ENCODE peak calls at places on chromosomes 16 and 17, in seven cellular contexts. C is prostate gland, Y is GM12878, J is HCT116, K is esophagus muscularis mucosa, L is stomach, W is Panc1. T is an unnamed sample.

GRCh38 chr17:17445925-17446665 is 30.7 kb upstream of the MED9 start:
- DNase-seq in C (peak), Y (no peak), J (peak), K (no peak), L (peak), W (peak), T (no peak)

GRCh38 chr16:67563708-67564468 is 1.6 kb downstream of the CTCF start:
- DNase-seq in C (peak), Y (no peak), J (no peak), K (no peak), L (peak), W (no peak), T (no peak)

GRCh38 chr16:12097523-12098428 is 121.2 kb downstream of the SNX29 start:
- DNase-seq in C (peak), Y (no peak), J (no peak), K (no peak), L (no peak), W (no peak), T (no peak)

GRCh38 chr16:87725596-87726235 is 40.1 kb downstream of the KLHDC4 start:
- DNase-seq in C (no peak), Y (no peak), J (no peak), K (no peak), L (no peak), W (no peak), T (no peak)

GRCh38 chr17:30913955-30914354 is 7.8 kb upstream of the ADAP2 start:
- DNase-seq in C (no peak), Y (no peak), J (no peak), K (no peak), L (no peak), W (no peak), T (no peak)

GRCh38 chr16:67456383-67457140 is 24.4 kb downstream of the ATP6V0D1 start:
- DNase-seq in C (peak), Y (no peak), J (no peak), K (no peak), L (peak), W (no peak), T (no peak)

GRCh38 chr17:44155488-44155887 is 13.8 kb downstream of the HROB start:
- DNase-seq in C (no peak), Y (no peak), J (no peak), K (no peak), L (no peak), W (no peak), T (no peak)

GRCh38 chr17:4502466-4503154 is 3.9 kb downstream of the SPNS2 start:
- DNase-seq in C (no peak), Y (no peak), J (no peak), K (no peak), L (no peak), W (no peak), T (no peak)

GRCh38 chr16:77271532-77272426 is 72.6 kb downstream of the SYCE1L start:
- DNase-seq in C (no peak), Y (no peak), J (no peak), K (no peak), L (no peak), W (no peak), T (no peak)

GRCh38 chr16:75248142-75248535 is 3.3 kb downstream of the BCAR1 start:
- DNase-seq in C (no peak), Y (no peak), J (no peak), K (no peak), L (peak), W (no peak), T (no peak)

GRCh38 chr17:34584805-34585416 is 5.5 kb downstream of the TMEM132E start:
- DNase-seq in C (no peak), Y (no peak), J (no peak), K (no peak), L (no peak), W (no peak), T (no peak)

GRCh38 chr17:67244621-67245072 is 349 bp downstream of the HELZ start:
- DNase-seq in C (peak), Y (no peak), J (no peak), K (no peak), L (no peak), W (no peak), T (no peak)

GRCh38 chr17:79473111-79473835 is 137.6 kb downstream of the RBFOX3 start:
- DNase-seq in C (no peak), Y (no peak), J (no peak), K (no peak), L (no peak), W (no peak), T (no peak)

GRCh38 chr16:19179890-19180490 is 11.9 kb downstream of the SYT17 start:
- DNase-seq in C (peak), Y (no peak), J (peak), K (no peak), L (peak), W (peak), T (no peak)

GRCh38 chr16:71894229-71894920 is 956 bp upstream of the IST1 start:
- DNase-seq in C (peak), Y (no peak), J (peak), K (no peak), L (peak), W (no peak), T (peak)

GRCh38 chr17:30920683-30921543 is 832 bp upstream of the ADAP2 start:
- DNase-seq in C (no peak), Y (no peak), J (no peak), K (no peak), L (no peak), W (no peak), T (no peak)

GRCh38 chr16:31094424-31095120 is at the start of gene VKORC1:
- DNase-seq in C (peak), Y (peak), J (peak), K (peak), L (peak), W (peak), T (peak)

GRCh38 chr17:50184057-50184456 is 17.4 kb downstream of the COL1A1 start:
- DNase-seq in C (no peak), Y (no peak), J (no peak), K (no peak), L (no peak), W (no peak), T (no peak)

GRCh38 chr17:45261577-45262515 is at the start of gene SPATA32:
- DNase-seq in C (peak), Y (no peak), J (no peak), K (no peak), L (peak), W (no peak), T (no peak)

GRCh38 chr17:4188076-4188475 is 45.1 kb downstream of the CYB5D2 start:
- DNase-seq in C (no peak), Y (no peak), J (no peak), K (no peak), L (no peak), W (no peak), T (no peak)

GRCh38 chr17:38702900-38703741 is 2.0 kb upstream of the MLLT6 start:
- DNase-seq in C (peak), Y (no peak), J (no peak), K (no peak), L (peak), W (no peak), T (no peak)

GRCh38 chr16:66427036-66427446 is at the start of gene BEAN1:
- DNase-seq in C (no peak), Y (no peak), J (no peak), K (no peak), L (no peak), W (no peak), T (no peak)

GRCh38 chr17:6244796-6245195 is 174.6 kb downstream of the WSCD1 start:
- DNase-seq in C (no peak), Y (no peak), J (no peak), K (peak), L (no peak), W (no peak), T (no peak)

GRCh38 chr16:24610421-24610765 is 71.0 kb downstream of the RBBP6 start:
- DNase-seq in C (no peak), Y (no peak), J (no peak), K (no peak), L (no peak), W (no peak), T (no peak)

GRCh38 chr17:79985951-79986391 is 49.7 kb downstream of the TBC1D16 start:
- DNase-seq in C (no peak), Y (no peak), J (no peak), K (no peak), L (no peak), W (no peak), T (no peak)

GRCh38 chr16:73713817-73714495 is 582.7 kb upstream of the PSMD7 start:
- DNase-seq in C (no peak), Y (no peak), J (peak), K (peak), L (no peak), W (no peak), T (no peak)

GRCh38 chr17:17204635-17205231 is 1.4 kb downstream of the PLD6 start:
- DNase-seq in C (no peak), Y (no peak), J (no peak), K (no peak), L (no peak), W (no peak), T (no peak)

GRCh38 chr17:62164712-62165377 is 99.8 kb upstream of the MED13 start:
- DNase-seq in C (no peak), Y (no peak), J (no peak), K (no peak), L (no peak), W (no peak), T (no peak)

GRCh38 chr16:67165121-67166034 is 833 bp downstream of the HSF4 start:
- DNase-seq in C (no peak), Y (no peak), J (no peak), K (no peak), L (no peak), W (no peak), T (no peak)

GRCh38 chr16:21159281-21159951 is 942 bp downstream of the LDAF1 start:
- DNase-seq in C (peak), Y (no peak), J (no peak), K (no peak), L (peak), W (no peak), T (no peak)

GRCh38 chr17:71251936-71252335 is 868.9 kb upstream of the SOX9 start:
- DNase-seq in C (no peak), Y (no peak), J (no peak), K (no peak), L (no peak), W (no peak), T (no peak)

GRCh38 chr16:67857547-67858233 is 10.2 kb upstream of the CENPT start:
- DNase-seq in C (peak), Y (no peak), J (no peak), K (no peak), L (peak), W (peak), T (no peak)

GRCh38 chr17:81018044-81018802 is 16.7 kb upstream of the BAIAP2 start:
- DNase-seq in C (peak), Y (peak), J (no peak), K (no peak), L (no peak), W (no peak), T (no peak)
- TF ChIP-seq POLR2AphosphoS5 in C (peak), Y (peak), J (no peak), K (peak), L (peak), W (no peak), T (peak)

GRCh38 chr16:9105189-9105588 is 13.7 kb downstream of the HAPSTR1 start:
- DNase-seq in C (no peak), Y (no peak), J (no peak), K (no peak), L (no peak), W (no peak), T (no peak)

GRCh38 chr16:9107025-9107970 is 15.9 kb downstream of the HAPSTR1 start:
- DNase-seq in C (no peak), Y (no peak), J (no peak), K (no peak), L (no peak), W (no peak), T (no peak)

GRCh38 chr16:9112166-9112843 is 20.9 kb downstream of the HAPSTR1 start:
- DNase-seq in C (no peak), Y (no peak), J (no peak), K (no peak), L (no peak), W (no peak), T (no peak)

GRCh38 chr16:9112844-9113186 is 21.4 kb downstream of the HAPSTR1 start:
- DNase-seq in C (no peak), Y (no peak), J (no peak), K (no peak), L (no peak), W (no peak), T (no peak)

GRCh38 chr16:9109255-9109654 is 17.8 kb downstream of the HAPSTR1 start:
- DNase-seq in C (no peak), Y (no peak), J (no peak), K (no peak), L (no peak), W (no peak), T (no peak)
- TF ChIP-seq POLR2AphosphoS5 in C (no peak), Y (peak), J (no peak), K (no peak), L (no peak), W (no peak), T (no peak)

GRCh38 chr17:57662644-57663308 is 82.3 kb downstream of the CCDC182 start:
- DNase-seq in C (peak), Y (no peak), J (peak), K (peak), L (peak), W (no peak), T (no peak)
- TF ChIP-seq POLR2AphosphoS5 in C (peak), Y (no peak), J (no peak), K (peak), L (peak), W (no peak), T (peak)

GRCh38 chr17:42759982-42760651 is 910 bp upstream of the RAMP2 start:
- DNase-seq in C (no peak), Y (no peak), J (no peak), K (no peak), L (no peak), W (no peak), T (no peak)
- TF ChIP-seq POLR2AphosphoS5 in C (no peak), Y (no peak), J (no peak), K (no peak), L (no peak), W (no peak), T (no peak)

DNA sequence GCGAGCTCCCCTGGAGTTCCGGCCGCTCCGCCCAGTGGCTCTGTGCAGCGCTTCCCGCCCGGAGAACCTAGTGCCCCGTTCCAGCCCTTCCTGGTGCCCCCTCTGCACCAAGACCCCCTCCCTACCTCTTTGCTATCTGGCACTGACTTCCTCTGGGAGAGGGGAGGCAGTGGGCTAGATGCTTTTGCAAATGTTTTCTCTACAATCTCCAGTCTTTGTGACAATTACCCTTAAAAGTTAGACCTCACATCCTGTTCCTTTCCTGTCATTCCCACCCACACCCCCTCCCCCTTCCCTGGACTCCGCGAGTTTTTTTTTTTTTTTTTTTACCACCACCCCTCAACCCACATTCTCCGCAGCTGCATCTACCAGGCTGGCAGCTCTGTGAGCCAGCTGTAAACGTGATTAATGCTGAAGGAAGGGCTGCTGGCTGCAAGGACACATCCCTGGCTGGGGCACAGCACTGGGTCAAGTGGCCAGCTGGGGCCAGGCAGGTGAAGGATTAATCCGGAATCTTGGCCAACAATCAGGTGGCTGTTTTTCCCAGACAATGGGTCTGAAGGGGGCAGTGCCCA is 101.5 kb downstream of the MGAT5B start:
- DNase-seq in C (no peak), Y (no peak), J (no peak), K (no peak), L (no peak), W (no peak), T (no peak)
- TF ChIP-seq POLR2AphosphoS5 in C (no peak), Y (no peak), J (no peak), K (no peak), L (no peak), W (no peak), T (no peak)

GRCh38 chr17:82051776-82052637 is at the start of the genes GPS1 and RFNG:
- DNase-seq in C (peak), Y (no peak), J (no peak), K (no peak), L (peak), W (no peak), T (no peak)
- TF ChIP-seq POLR2AphosphoS5 in C (peak), Y (no peak), J (peak), K (peak), L (peak), W (peak), T (no peak)

DNA sequence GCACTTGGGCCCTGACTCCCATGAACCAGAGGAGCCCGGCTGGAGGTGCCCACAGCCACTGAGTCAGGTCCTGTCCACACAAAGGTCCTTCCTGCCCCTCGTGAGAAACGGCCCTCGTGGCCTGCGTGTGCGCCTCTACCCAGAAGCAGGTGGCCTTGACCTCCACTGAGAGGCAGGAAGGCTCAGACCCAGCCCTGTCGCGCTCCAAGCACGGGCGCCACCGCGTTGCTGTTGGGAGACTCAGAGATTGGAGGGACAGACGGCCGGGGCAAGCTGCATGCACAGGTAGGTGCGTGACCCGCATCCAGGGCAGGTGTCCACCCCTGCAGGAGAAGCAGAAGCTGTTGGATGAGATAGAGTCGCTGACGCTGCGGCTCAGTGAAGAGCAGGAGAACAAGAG is 8.1 kb upstream of the CAPN15 start:
- DNase-seq in C (no peak), Y (no peak), J (no peak), K (no peak), L (no peak), W (no peak), T (no peak)
- TF ChIP-seq POLR2AphosphoS5 in C (no peak), Y (no peak), J (no peak), K (no peak), L (no peak), W (peak), T (no peak)

DNA sequence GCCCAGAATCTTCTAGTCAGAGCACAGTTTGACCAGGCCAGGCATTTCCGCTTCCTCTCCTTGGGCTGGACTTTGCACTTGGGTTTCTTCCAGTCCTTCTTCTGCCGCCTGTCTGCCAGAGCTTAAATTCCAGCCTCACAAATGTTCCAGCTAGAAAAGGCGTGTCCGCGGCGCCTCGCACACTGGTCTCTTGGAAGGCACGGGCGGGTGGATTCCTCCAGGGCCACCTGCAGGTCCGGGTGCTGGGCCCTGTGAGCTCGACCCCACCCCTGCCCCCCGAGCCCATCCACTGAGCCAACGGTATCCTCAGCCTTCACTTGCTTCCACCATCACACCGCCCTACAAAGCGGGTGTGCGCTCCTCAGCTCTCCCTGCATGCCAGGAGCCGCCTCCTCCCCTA is 2026.5 kb downstream of the TP53TG3F start:
- DNase-seq in C (no peak), Y (no peak), J (no peak), K (no peak), L (no peak), W (no peak), T (no peak)
- TF ChIP-seq POLR2AphosphoS5 in C (no peak), Y (no peak), J (no peak), K (no peak), L (no peak), W (no peak), T (no peak)

GRCh38 chr16:89701425-89702406 is at the start of gene SPATA2L:
- DNase-seq in C (peak), Y (peak), J (peak), K (peak), L (peak), W (peak), T (no peak)
- TF ChIP-seq POLR2AphosphoS5 in C (peak), Y (peak), J (peak), K (peak), L (peak), W (peak), T (no peak)

T was measured in vagina.